ENCODE peak calls at places on chromosomes 5 and 9, in four cellular contexts. X, W, I and S are unnamed samples.
A peak's percentile ranks its signal among the peaks of the same experiment; 100 is the strongest.

GRCh38 chr5:154819546-154819945 is 30.9 kb downstream of the FAXDC2 start:
- DNase-seq in X (no peak), W (no peak), I (no peak), S (no peak)

GRCh38 chr9:137313326-137313920 is 11.4 kb upstream of the NRARP start:
- DNase-seq in X (peak; percentile 4), W (peak; percentile 30), I (no peak), S (no peak)

GRCh38 chr5:172806897-172807672 is 27.0 kb upstream of the ERGIC1 start:
- DNase-seq in X (peak; percentile 95), W (no peak), I (peak; percentile 81), S (peak; percentile 73)

GRCh38 chr5:143850050-143850713 is 38.2 kb downstream of the HMHB1 start:
- DNase-seq in X (no peak), W (no peak), I (no peak), S (no peak)

GRCh38 chr5:178104492-178104891 is 8.8 kb upstream of the N4BP3 start:
- DNase-seq in X (no peak), W (no peak), I (no peak), S (no peak)

GRCh38 chr5:77958642-77959315 is 182.6 kb upstream of the TBCA start:
- DNase-seq in X (no peak), W (no peak), I (no peak), S (peak; percentile 49)

GRCh38 chr9:1875921-1876448 is 139.2 kb upstream of the SMARCA2 start:
- DNase-seq in X (no peak), W (no peak), I (peak; percentile 97), S (no peak)

GRCh38 chr5:177233206-177233605 is 70.3 kb downstream of the RAB24 start:
- DNase-seq in X (no peak), W (no peak), I (no peak), S (no peak)

GRCh38 chr9:134707731-134708671 is 66.4 kb downstream of the COL5A1 start:
- DNase-seq in X (no peak), W (peak; percentile 54), I (no peak), S (no peak)

GRCh38 chr9:16170119-16170518 is 617.3 kb downstream of the CCDC171 start:
- DNase-seq in X (no peak), W (no peak), I (no peak), S (no peak)

GRCh38 chr5:162474239-162474638 is 406.7 kb downstream of the GABRG2 start:
- DNase-seq in X (no peak), W (no peak), I (no peak), S (no peak)

GRCh38 chr9:91006046-91006445 is 204.4 kb downstream of the SYK start:
- DNase-seq in X (no peak), W (no peak), I (no peak), S (no peak)

GRCh38 chr5:77087484-77088291 is 603 bp upstream of the ZBED3 start:
- DNase-seq in X (no peak), W (no peak), I (no peak), S (peak; percentile 19)

GRCh38 chr5:174755103-174755502 is 30.7 kb downstream of the MSX2 start:
- DNase-seq in X (no peak), W (no peak), I (no peak), S (no peak)

GRCh38 chr5:14557203-14557725 is 24.3 kb upstream of the OTULINL start:
- DNase-seq in X (no peak), W (no peak), I (no peak), S (no peak)

GRCh38 chr9:104069288-104069687 is 24.8 kb upstream of the SMC2 start:
- DNase-seq in X (no peak), W (no peak), I (no peak), S (no peak)

GRCh38 chr9:124040935-124041816 is 29.6 kb downstream of the LHX2 start:
- DNase-seq in X (peak; percentile 84), W (peak; percentile 93), I (no peak), S (peak; percentile 79)

GRCh38 chr5:179873176-179873575 is 14.6 kb upstream of the MRNIP start:
- DNase-seq in X (no peak), W (peak; percentile 11), I (no peak), S (no peak)
- TF ChIP-seq USF1 in X (no peak), W (no peak), I (no peak), S (no peak)

GRCh38 chr9:38142201-38142600 is 73.2 kb upstream of the SHB start:
- DNase-seq in X (no peak), W (no peak), I (no peak), S (no peak)
- TF ChIP-seq USF1 in X (no peak), W (no peak), I (no peak), S (no peak)

DNA sequence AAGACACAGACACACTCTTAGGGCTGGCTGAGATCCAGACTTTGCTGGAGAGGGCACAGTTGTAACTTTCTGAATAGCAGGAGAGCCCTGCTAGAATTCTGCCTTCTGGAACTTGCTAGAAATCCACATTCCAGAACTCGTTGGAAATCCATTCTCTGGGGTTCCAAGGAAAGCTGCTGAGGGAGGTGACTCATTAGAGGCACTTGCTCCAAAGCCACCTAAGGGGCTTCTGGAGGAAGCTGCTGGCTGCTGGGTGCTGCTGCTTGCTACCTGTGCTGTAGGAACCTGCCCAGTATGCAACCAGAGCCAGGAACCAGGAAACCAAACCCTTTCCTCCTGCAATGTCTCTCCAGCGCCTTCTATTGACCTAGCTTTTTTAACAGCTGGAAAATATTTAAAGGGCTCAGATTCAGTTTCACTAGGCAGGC is 4.1 kb upstream of the TLE4 start:
- DNase-seq in X (no peak), W (no peak), I (no peak), S (no peak)
- TF ChIP-seq USF1 in X (no peak), W (no peak), I (no peak), S (no peak)

DNA sequence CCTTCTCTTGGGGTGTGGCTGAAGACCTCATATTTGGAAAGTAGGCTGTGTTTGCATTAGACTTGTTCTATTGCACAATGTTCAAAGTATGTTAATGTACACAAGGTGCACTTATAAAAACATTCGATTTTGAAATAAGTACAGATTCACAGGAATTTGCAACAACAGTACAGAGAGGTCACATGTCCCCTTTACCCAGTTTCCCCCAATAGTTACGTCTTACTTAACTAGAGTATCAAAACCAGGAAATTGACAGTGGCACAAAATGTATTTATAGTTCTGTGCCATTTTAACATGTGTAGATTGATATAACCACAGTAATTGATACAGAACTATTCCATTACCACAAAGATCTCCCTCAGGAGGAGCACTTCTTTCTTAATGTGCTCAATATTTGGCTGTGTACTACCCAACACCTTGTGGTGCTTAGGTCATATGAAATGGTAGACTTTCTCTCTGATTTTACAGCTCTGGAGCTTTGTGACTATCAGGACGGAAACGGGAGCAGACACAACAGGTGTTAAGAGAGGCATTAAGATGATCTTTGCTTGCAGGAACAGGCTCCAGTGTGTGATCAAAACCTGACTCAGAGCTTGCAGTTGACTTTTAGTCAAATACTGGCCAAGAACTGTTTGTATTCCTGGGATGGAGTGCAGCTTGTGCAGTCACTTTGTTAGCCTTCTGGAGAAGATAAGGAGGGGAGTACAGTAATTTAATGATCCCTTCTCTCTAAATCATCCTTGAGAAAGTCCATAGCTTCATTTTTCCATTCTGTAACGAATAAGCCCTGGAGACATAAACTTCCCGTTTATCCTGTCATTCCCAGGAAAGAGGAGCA is 2.7 kb upstream of the STOM start:
- DNase-seq in X (peak; percentile 46), W (no peak), I (no peak), S (no peak)
- TF ChIP-seq USF1 in X (no peak), W (no peak), I (no peak), S (no peak)

DNA sequence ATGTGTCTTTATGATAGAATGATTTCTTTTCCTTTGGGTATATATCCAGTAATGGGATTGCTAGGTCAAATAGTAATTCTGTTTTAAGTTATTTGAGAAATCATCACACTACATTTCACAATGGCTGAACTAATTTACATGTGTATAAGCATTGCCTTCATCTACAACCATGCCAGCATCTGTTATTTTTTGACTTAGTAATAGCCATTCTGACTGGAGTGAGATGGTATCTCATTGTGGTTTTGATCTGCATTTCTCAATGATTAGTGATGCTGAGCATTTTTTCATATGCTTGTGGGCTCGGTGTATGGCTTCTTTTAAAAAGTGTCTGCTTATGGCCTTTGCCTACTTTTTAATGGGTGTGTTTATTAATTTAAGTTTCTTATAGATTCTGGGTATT is 102.3 kb upstream of the CCDC112 start:
- DNase-seq in X (no peak), W (no peak), I (no peak), S (no peak)
- TF ChIP-seq USF1 in X (no peak), W (peak; percentile 36), I (no peak), S (no peak)

GRCh38 chr9:127568971-127569818 is 42.9 kb upstream of the STXBP1 start:
- DNase-seq in X (peak; percentile 99), W (peak; percentile 100), I (no peak), S (peak; percentile 77)
- TF ChIP-seq USF1 in X (no peak), W (no peak), I (no peak), S (no peak)

GRCh38 chr9:4617752-4618151 is 44.3 kb upstream of the PLPP6 start:
- DNase-seq in X (no peak), W (no peak), I (no peak), S (no peak)

GRCh38 chr9:4618700-4619099 is 43.4 kb upstream of the PLPP6 start:
- DNase-seq in X (no peak), W (no peak), I (no peak), S (no peak)

GRCh38 chr9:4615778-4616177 is 46.3 kb upstream of the PLPP6 start:
- DNase-seq in X (no peak), W (no peak), I (no peak), S (no peak)

GRCh38 chr9:4615251-4615650 is 46.8 kb upstream of the PLPP6 start:
- DNase-seq in X (no peak), W (no peak), I (no peak), S (no peak)

GRCh38 chr9:4614627-4615026 is 47.5 kb upstream of the PLPP6 start:
- DNase-seq in X (no peak), W (no peak), I (no peak), S (no peak)
- TF ChIP-seq USF1 in X (no peak), W (no peak), I (no peak), S (no peak)

GRCh38 chr5:64166201-64166959 is 737 bp downstream of the RNF180 start:
- DNase-seq in X (no peak), W (no peak), I (no peak), S (no peak)
- TF ChIP-seq USF1 in X (no peak), W (no peak), I (no peak), S (no peak)

GRCh38 chr5:35904443-35905132 is 33.8 kb downstream of the CAPSL start:
- DNase-seq in X (no peak), W (no peak), I (peak; percentile 55), S (no peak)
- TF ChIP-seq USF1 in X (no peak), W (no peak), I (no peak), S (no peak)

GRCh38 chr5:119578937-119579336 is 50.4 kb upstream of the FAM170A start:
- DNase-seq in X (peak; percentile 36), W (no peak), I (no peak), S (peak; percentile 34)
- TF ChIP-seq USF1 in X (no peak), W (no peak), I (no peak), S (peak; percentile 63)